ENCODE peak calls at places on chromosomes 5 and 9, in six cellular contexts. I is fibroblast of pulmonary artery, W is cardiac muscle cell, X is fibroblast of the aortic adventitia, G is SK-N-SH, M is endothelial cell of umbilical vein. K is an unnamed sample.

GRCh38 chr5:120684213-120684612 is 220.1 kb downstream of the PRR16 start:
- DNase-seq in I (peak), W (peak), X (peak), G (no peak), M (no peak), K (no peak)

GRCh38 chr5:81825237-81825636 is 74.3 kb upstream of the SSBP2 start:
- DNase-seq in I (peak), W (peak), X (peak), G (no peak), M (no peak), K (peak)

GRCh38 chr5:5018560-5018935 is 121.6 kb upstream of the ADAMTS16 start:
- DNase-seq in I (no peak), W (no peak), X (peak), G (no peak), M (no peak), K (no peak)

GRCh38 chr9:137325124-137325523 is 23.1 kb upstream of the NRARP start:
- DNase-seq in I (no peak), W (no peak), X (no peak), G (no peak), M (no peak), K (no peak)

GRCh38 chr9:126166866-126167265 is 159.8 kb upstream of the MVB12B start:
- DNase-seq in I (no peak), W (no peak), X (no peak), G (no peak), M (no peak), K (no peak)

GRCh38 chr9:116656977-116657376 is 30.1 kb upstream of the TRIM32 start:
- DNase-seq in I (peak), W (peak), X (peak), G (no peak), M (no peak), K (no peak)

GRCh38 chr5:95959964-95960801 is 1.5 kb downstream of the ELL2 start:
- DNase-seq in I (peak), W (peak), X (peak), G (peak), M (peak), K (no peak)

GRCh38 chr9:88776717-88777497 is 214.4 kb upstream of the S1PR3 start:
- DNase-seq in I (peak), W (peak), X (peak), G (no peak), M (peak), K (peak)

GRCh38 chr9:71552480-71552879 is 215.8 kb downstream of the CEMIP2 start:
- DNase-seq in I (no peak), W (no peak), X (no peak), G (no peak), M (no peak), K (no peak)

GRCh38 chr5:56088967-56089829 is 94.4 kb upstream of the IL6ST start:
- DNase-seq in I (peak), W (peak), X (peak), G (no peak), M (no peak), K (peak)

GRCh38 chr9:93114169-93114983 is 18.4 kb downstream of the CARD19 start:
- DNase-seq in I (no peak), W (no peak), X (no peak), G (no peak), M (no peak), K (no peak)

GRCh38 chr9:114387678-114388431 is at the start of gene AKNA:
- DNase-seq in I (peak), W (peak), X (peak), G (no peak), M (peak), K (no peak)

GRCh38 chr5:141958113-141958512 is at the start of gene PCDH12:
- DNase-seq in I (peak), W (peak), X (peak), G (peak), M (peak), K (no peak)

GRCh38 chr9:121827251-121827967 is 176.0 kb downstream of the DAB2IP start:
- DNase-seq in I (no peak), W (no peak), X (no peak), G (no peak), M (no peak), K (no peak)

GRCh38 chr9:127976498-127976897 is 4.3 kb downstream of the EEIG1 start:
- DNase-seq in I (no peak), W (no peak), X (no peak), G (no peak), M (no peak), K (no peak)

GRCh38 chr9:93492327-93492726 is 38.9 kb upstream of the FAM120AOS start:
- DNase-seq in I (no peak), W (no peak), X (no peak), G (no peak), M (no peak), K (no peak)

GRCh38 chr5:32187675-32188074 is 13.6 kb upstream of the GOLPH3 start:
- DNase-seq in I (no peak), W (no peak), X (no peak), G (no peak), M (no peak), K (no peak)

DNA sequence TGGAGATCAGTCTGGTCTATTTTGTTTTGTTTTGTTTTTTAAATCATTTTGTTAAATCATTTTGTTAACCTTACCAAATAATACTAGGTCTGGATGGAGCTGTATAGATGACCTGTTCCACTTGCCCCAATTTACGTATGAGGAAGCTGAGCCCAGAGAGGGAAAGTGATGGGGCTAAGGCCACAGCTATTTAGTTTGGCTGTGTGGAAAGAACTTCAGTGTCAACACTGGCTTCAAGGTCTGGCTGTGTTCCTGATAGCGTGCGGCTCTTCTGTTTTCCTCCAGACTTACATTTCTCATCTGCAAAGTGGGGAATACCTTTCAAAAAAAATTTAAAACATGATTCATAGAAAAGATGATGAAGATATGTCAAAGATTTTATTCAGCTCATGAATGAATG is 112.5 kb downstream of the PTTG1 start:
- DNase-seq in I (no peak), W (no peak), X (peak), G (no peak), M (no peak), K (no peak)
- H3K4me3 ChIP-seq in I (no peak), W (no peak), X (no peak), G (no peak), M (no peak), K (no peak)

GRCh38 chr9:131872006-131872405 is 132.1 kb upstream of the RAPGEF1 start:
- DNase-seq in I (no peak), W (no peak), X (no peak), G (no peak), M (no peak), K (no peak)
- TF ChIP-seq CTCF in I (peak), W (peak), X (peak), G (peak), M (peak), K (no peak)

DNA sequence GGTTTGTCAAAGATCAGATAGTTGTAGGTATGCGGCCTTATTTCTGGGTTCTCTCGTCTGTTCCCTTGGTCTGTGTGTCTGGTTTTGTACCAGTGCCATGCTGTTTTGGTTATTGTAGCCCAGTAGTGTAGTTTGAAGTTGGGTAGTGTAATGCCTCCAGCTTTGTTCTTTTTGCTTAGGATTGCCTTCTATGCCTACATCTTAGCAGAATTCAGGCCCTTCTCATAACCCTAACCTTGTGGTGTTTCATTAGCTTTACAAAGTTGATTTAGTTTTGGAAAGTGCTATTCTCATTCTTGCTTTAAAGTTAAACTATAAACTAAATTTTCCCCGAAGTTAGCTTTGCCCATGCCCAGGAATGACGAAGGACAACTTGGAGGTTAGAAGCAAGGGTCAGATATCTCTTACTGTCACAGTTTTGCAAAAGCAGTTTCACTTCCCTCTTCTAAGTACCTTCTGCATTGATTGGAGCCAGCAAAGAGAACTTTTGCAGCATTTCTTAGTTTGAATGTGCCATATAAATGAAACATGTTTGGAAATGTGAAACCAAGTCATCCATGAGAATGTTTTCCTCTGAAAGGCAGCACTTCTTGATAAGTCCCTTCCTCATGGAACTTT is 274.3 kb upstream of the DMRT1 start:
- DNase-seq in I (no peak), W (no peak), X (no peak), G (no peak), M (no peak), K (no peak)
- H3K4me3 ChIP-seq in I (no peak), W (no peak), X (no peak), G (no peak), M (no peak), K (no peak)

GRCh38 chr5:14218480-14218879 is 75.3 kb downstream of the TRIO start:
- DNase-seq in I (no peak), W (no peak), X (no peak), G (no peak), M (no peak), K (no peak)
- TF ChIP-seq CTCF in I (no peak), W (no peak), X (no peak), G (no peak), M (no peak), K (no peak)

DNA sequence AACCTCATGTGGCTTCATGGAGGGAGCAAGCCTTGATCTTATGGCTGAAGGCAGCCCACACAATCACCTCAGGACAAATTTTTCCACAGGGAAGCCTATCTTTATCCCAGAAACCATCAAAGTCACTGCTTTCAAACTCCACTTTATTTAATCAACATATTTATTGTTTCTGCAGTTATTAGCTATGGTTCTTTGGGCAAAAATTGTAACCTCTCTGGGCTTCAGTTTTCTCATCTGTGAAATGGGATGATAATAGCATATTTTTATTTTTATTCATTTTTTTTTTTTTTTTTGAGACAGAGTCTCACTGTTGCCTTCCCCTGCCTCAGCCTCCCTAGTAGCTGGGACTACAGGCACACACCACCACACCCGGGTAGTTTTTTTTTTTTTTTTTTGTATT is 2.1 kb upstream of the RPS14 start:
- DNase-seq in I (no peak), W (no peak), X (no peak), G (no peak), M (no peak), K (no peak)
- H3K4me3 ChIP-seq in I (no peak), W (no peak), X (no peak), G (no peak), M (no peak), K (no peak)